ENCODE peak calls at places on chromosomes 7 and 10, in eight cellular contexts. R is GM23248, C is right lobe of liver, N is cardiac fibroblast, Z is neural progenitor cell, K is lower leg skin, P is gastrocnemius medialis, Q is brain microvascular endothelial cell. F is an unnamed sample.

GRCh38 chr7:16657656-16658279 is 11.8 kb downstream of the BZW2 start:
- DNase-seq in R (peak; percentile 78), C (no peak), N (peak; percentile 94), Z (peak; percentile 59), K (no peak), P (no peak), Q (peak; percentile 81), F (peak; percentile 92)

GRCh38 chr10:132916421-132916841 is 25.9 kb downstream of the CFAP46 start:
- DNase-seq in R (no peak), C (peak; percentile 36), N (no peak), Z (no peak), K (no peak), P (no peak), Q (no peak), F (no peak)

GRCh38 chr10:44198780-44199097 is 186.2 kb downstream of the CXCL12 start:
- DNase-seq in R (peak; percentile 48), C (no peak), N (peak; percentile 21), Z (no peak), K (no peak), P (no peak), Q (no peak), F (peak; percentile 12)

GRCh38 chr7:20737840-20738448 is 48.7 kb downstream of the SP8 start:
- DNase-seq in R (no peak), C (peak; percentile 46), N (no peak), Z (no peak), K (no peak), P (no peak), Q (no peak), F (no peak)

GRCh38 chr10:75957321-75957720 is 525.9 kb downstream of the LRMDA start:
- DNase-seq in R (no peak), C (no peak), N (no peak), Z (no peak), K (no peak), P (no peak), Q (no peak), F (no peak)

GRCh38 chr7:151137841-151138540 is 29.5 kb downstream of the GBX1 start:
- DNase-seq in R (no peak), C (peak; percentile 44), N (no peak), Z (no peak), K (no peak), P (no peak), Q (no peak), F (no peak)

GRCh38 chr7:142689439-142690168 is 59.7 kb upstream of the PRSS1 start:
- DNase-seq in R (no peak), C (no peak), N (no peak), Z (no peak), K (no peak), P (no peak), Q (no peak), F (no peak)

GRCh38 chr7:93799750-93800357 is 90.7 kb downstream of the TFPI2 start:
- DNase-seq in R (peak; percentile 44), C (no peak), N (peak; percentile 64), Z (peak; percentile 13), K (no peak), P (no peak), Q (no peak), F (no peak)

GRCh38 chr10:84075226-84076046 is 63.9 kb upstream of the GHITM start:
- DNase-seq in R (peak; percentile 58), C (no peak), N (no peak), Z (no peak), K (no peak), P (no peak), Q (no peak), F (no peak)

GRCh38 chr10:100714566-100714950 is 30.8 kb upstream of the PAX2 start:
- DNase-seq in R (no peak), C (no peak), N (no peak), Z (no peak), K (no peak), P (no peak), Q (no peak), F (no peak)

GRCh38 chr7:102140952-102141370 is 145.7 kb upstream of the SH2B2 start:
- DNase-seq in R (no peak), C (no peak), N (no peak), Z (no peak), K (no peak), P (no peak), Q (no peak), F (no peak)

GRCh38 chr7:122302826-122303521 is 1.6 kb downstream of the FEZF1 start:
- DNase-seq in R (no peak), C (no peak), N (no peak), Z (no peak), K (no peak), P (no peak), Q (no peak), F (no peak)

GRCh38 chr10:625335-625699 is 64.2 kb downstream of the DIP2C start:
- DNase-seq in R (no peak), C (no peak), N (no peak), Z (peak; percentile 63), K (no peak), P (peak; percentile 84), Q (peak; percentile 43), F (no peak)
- H3K4me3 ChIP-seq in R (peak overlapping the region; percentile 51), C (no peak overlapping the region), N (no peak overlapping the region), Z (no peak overlapping the region), K (no peak overlapping the region), P (peak overlapping the region; percentile 22), Q (peak overlapping the region; percentile 12), F (no peak overlapping the region)

GRCh38 chr10:11527700-11528255 is 83.7 kb downstream of the USP6NL start:
- DNase-seq in R (peak; percentile 24), C (no peak), N (peak; percentile 35), Z (no peak), K (no peak), P (no peak), Q (no peak), F (no peak)
- H3K4me3 ChIP-seq in R (peak overlapping the region; percentile 46), C (peak overlapping the region; percentile 9), N (no peak overlapping the region), Z (no peak overlapping the region), K (no peak overlapping the region), P (no peak overlapping the region), Q (no peak overlapping the region), F (peak overlapping the region; percentile 14)

DNA sequence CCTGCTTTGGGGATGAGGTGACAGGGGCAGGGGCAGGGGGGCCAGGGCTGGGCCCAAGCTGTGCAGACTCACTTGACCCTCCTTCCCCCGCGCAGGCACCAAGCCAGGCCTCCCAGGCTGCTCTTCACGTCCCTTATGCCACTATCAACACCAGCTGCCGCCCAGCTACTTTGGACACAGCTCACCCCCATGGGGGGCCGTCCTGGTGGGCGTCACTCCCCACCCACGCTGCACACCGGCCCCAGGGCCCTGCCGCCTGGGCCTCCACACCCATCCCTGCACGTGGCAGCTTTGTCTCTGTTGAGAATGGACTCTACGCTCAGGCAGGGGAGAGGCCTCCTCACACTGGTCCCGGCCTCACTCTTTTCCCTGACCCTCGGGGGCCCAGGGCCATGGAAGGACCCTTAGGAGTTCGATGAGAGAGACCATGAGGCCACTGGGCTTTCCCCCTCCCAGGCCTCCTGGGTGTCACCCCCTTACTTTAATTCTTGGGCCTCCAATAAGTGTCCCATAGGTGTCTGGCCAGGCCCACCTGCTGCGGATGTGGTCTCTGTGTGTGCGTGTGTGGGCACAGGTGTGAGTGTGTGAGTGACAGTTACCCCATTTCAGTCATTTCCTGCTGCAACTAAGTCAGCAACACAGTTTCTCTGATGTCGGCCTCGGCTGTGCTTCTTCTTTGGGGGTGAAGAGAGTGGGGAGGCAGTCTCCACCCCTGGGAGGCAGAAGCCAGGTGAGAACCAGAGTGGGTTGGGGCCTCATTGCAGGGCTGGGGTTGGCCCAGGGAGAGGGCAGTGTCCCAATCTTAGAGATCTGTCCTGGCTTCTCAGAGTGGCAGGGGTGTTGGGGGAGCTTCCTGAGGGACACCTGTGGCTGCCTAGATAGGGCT is 1.3 kb downstream of the PVRIG start:
- DNase-seq in R (no peak), C (no peak), N (no peak), Z (no peak), K (no peak), P (no peak), Q (no peak), F (no peak)
- H3K4me3 ChIP-seq in R (no peak overlapping the region), C (no peak overlapping the region), N (no peak overlapping the region), Z (no peak overlapping the region), K (no peak overlapping the region), P (no peak overlapping the region), Q (no peak overlapping the region), F (no peak overlapping the region)

GRCh38 chr10:28681345-28681763 is 4.0 kb downstream of the BAMBI start:
- DNase-seq in R (no peak), C (peak; percentile 54), N (no peak), Z (no peak), K (no peak), P (no peak), Q (no peak), F (no peak)
- H3K4me3 ChIP-seq in R (no peak overlapping the region), C (no peak overlapping the region), N (peak overlapping the region; percentile 11), Z (no peak overlapping the region), K (no peak overlapping the region), P (no peak overlapping the region), Q (no peak overlapping the region), F (no peak overlapping the region)

DNA sequence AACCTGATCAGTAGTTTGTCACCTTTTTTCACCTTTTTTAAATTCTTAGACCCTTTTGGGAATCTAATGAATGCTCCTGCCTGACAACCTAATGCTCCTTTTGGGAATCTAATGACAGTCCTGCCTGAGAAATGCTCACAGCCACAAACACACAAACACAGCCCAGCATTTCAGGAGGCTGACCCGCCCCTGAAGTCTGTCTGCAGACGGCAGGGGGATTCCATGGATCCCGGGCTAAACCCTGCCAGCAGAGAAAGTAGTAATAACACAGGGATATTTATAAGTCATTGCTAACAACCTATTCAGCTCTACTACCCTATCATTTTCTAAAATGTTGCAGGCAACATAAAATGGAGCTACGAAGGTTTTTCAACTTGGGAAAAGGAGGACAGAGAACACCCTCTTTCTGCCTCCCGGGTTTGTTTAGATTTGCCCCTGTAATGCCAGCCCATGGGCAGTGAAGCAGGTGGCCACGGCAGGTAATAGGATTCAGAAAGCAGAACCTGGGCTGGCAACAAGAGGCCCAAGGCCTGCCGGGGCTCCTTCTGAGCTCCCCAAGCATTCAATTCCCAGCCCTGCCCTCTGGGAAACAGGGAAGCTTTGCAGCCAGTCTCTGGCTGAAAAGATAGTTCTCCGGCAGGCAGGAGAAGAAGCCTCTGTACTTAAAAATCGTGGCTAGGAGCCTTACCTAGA is 65.2 kb downstream of the CREB3L2 start:
- DNase-seq in R (no peak), C (no peak), N (no peak), Z (peak; percentile 20), K (no peak), P (no peak), Q (no peak), F (no peak)
- H3K4me3 ChIP-seq in R (no peak overlapping the region), C (no peak overlapping the region), N (no peak overlapping the region), Z (no peak overlapping the region), K (no peak overlapping the region), P (no peak overlapping the region), Q (no peak overlapping the region), F (no peak overlapping the region)

GRCh38 chr7:138205614-138206150 is 129.4 kb downstream of the AKR1D1 start:
- DNase-seq in R (no peak), C (no peak), N (peak; percentile 45), Z (no peak), K (no peak), P (no peak), Q (peak; percentile 20), F (no peak)
- H3K4me3 ChIP-seq in R (no peak overlapping the region), C (no peak overlapping the region), N (no peak overlapping the region), Z (no peak overlapping the region), K (no peak overlapping the region), P (no peak overlapping the region), Q (no peak overlapping the region), F (no peak overlapping the region)

GRCh38 chr10:15719062-15719898 is 442 bp downstream of the ITGA8 start:
- DNase-seq in R (peak; percentile 44), C (no peak), N (peak; percentile 9), Z (peak; percentile 61), K (no peak), P (no peak), Q (peak; percentile 4), F (no peak)
- H3K4me3 ChIP-seq in R (peak overlapping the region; percentile 60), C (peak overlapping the region; percentile 41), N (peak overlapping the region; percentile 26), Z (peak overlapping the region; percentile 58), K (no peak overlapping the region), P (peak overlapping the region; percentile 39), Q (peak overlapping the region; percentile 41), F (peak overlapping the region; percentile 44)

F was measured in foreskin fibroblast.